ENCODE peak calls at places on chromosomes 3 and 15, in seven cellular contexts. N is body of pancreas, D is heart right ventricle, G is tibial nerve, J is lung, I is tibial artery, P is mammary epithelial cell. A is an unnamed sample.

GRCh38 chr3:188687389-188687788 is 484.4 kb upstream of the TPRG1 start:
- DNase-seq in N (no peak), P (peak; percentile 57), J (no peak), I (no peak), G (no peak), D (no peak), A (no peak)

GRCh38 chr3:72018339-72018984 is 233.5 kb upstream of the PROK2 start:
- DNase-seq in D (no peak), P (no peak), G (no peak), N (no peak), I (no peak), J (no peak), A (no peak)

GRCh38 chr3:145125307-145125706 is 1035.7 kb downstream of the PLOD2 start:
- DNase-seq in I (no peak), D (no peak), J (no peak), P (peak; percentile 6), G (no peak), N (no peak), A (no peak)

GRCh38 chr3:172190980-172191379 is 151.6 kb downstream of the FNDC3B start:
- DNase-seq in N (no peak), G (no peak), D (no peak), I (no peak), J (no peak), P (no peak), A (no peak)

GRCh38 chr3:114411292-114411691 is 117.5 kb downstream of the TIGIT start:
- DNase-seq in P (no peak), I (no peak), N (no peak), J (no peak), G (no peak), D (no peak), A (no peak)

GRCh38 chr15:44550734-44551133 is 13.8 kb downstream of the EIF3J start:
- DNase-seq in N (no peak), G (no peak), I (no peak), P (no peak), J (no peak), D (no peak), A (no peak)

GRCh38 chr3:13513051-13513912 is 33.2 kb downstream of the HDAC11 start:
- DNase-seq in P (no peak), G (no peak), D (no peak), I (peak; percentile 60), N (no peak), J (no peak), A (no peak)

GRCh38 chr3:52109556-52110380 is 44.5 kb downstream of the POC1A start:
- DNase-seq in G (no peak), N (no peak), P (no peak), D (no peak), I (no peak), J (no peak), A (no peak)

GRCh38 chr15:50180091-50180490 is 1.9 kb upstream of the SLC27A2 start:
- DNase-seq in G (no peak), P (no peak), J (no peak), N (no peak), I (no peak), D (no peak), A (no peak)

GRCh38 chr15:50182233-50183013 is 427 bp downstream of the SLC27A2 start:
- DNase-seq in I (no peak), N (peak; percentile 36), G (no peak), P (peak; percentile 47), J (no peak), D (no peak), A (peak; percentile 25)

GRCh38 chr15:50180578-50180977 is 1.4 kb upstream of the SLC27A2 start:
- DNase-seq in G (no peak), P (no peak), J (no peak), N (no peak), I (no peak), D (no peak), A (no peak)

GRCh38 chr15:50181983-50182232 is at the start of gene SLC27A2:
- DNase-seq in D (no peak), N (peak; percentile 76), I (no peak), P (no peak), G (no peak), J (no peak), A (peak; percentile 68)

DNA sequence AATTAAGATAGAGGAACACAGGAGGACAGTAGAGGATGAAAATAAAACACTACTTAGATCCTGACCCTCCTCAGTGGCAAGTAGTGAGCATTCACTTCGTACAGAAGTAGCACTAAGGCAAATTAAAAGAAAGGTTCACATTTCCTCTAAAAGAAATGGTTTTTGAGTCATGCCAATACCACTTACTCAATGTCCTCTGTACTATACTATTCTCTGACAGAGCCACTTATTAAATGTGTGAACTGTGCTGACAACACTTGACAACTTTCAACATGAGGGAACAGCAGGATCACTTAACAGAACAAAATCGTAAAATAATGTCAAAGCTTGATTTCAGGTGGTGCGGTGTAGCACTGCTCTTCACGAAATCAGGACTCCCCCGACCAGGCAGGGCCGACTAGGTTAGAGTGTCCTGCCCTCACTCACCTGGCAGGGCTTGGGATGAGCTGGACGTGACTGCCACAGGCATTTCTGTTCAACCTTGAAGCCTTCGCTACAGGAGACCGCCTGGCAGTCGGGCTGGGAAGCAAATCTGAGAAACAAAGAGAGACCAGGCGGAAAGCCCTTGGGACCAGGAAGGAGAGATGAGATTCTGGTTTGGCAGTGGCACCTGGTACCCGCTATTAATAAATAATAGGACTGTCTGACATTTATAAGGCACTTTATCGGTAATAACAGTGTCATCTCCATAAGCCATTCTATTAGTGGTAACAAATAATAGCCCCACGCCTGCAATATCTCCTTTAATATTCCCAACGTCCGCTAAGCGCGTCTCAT is 602 bp upstream of the SLC27A2 start:
- DNase-seq in N (peak; percentile 13), I (no peak), G (no peak), D (no peak), J (no peak), P (no peak), A (no peak)
- H3K27me3 ChIP-seq in N (no peaks in the 10 kb centered on the region), I (no peaks in the 10 kb centered on the region), G (no peaks in the 10 kb centered on the region), D (peaks cover 38% of the 10 kb centered on the region), J (no peaks in the 10 kb centered on the region), P (no peaks in the 10 kb centered on the region), A (peaks cover 3% of the 10 kb centered on the region)

DNA sequence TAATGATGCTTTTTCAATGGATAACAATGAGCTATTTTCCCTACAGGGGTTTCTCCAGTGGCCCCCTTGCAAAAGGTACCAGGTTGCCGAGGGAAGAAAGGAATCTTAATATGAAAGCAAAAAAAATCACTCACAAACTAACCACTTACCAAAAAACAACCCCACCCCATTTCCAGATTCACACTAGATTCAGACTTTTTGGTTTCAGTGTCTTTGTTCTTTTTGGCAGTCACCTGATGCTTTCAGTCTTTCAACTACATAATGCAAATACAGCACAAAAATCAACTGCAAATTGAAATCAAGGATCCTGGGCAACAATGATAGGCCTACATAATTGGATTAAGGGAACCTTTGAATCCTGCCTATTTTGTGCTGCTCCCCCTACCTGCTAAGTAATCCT is 71.1 kb upstream of the RAP2B start:
- DNase-seq in P (no peak), J (no peak), D (no peak), N (no peak), I (no peak), G (no peak), A (no peak)
- H3K4me1 ChIP-seq in P (peaks cover 7% of the 10 kb centered on the region), J (no peaks in the 10 kb centered on the region), D (no peaks in the 10 kb centered on the region), N (no peaks in the 10 kb centered on the region), I (no peaks in the 10 kb centered on the region), G (no peaks in the 10 kb centered on the region), A (no peaks in the 10 kb centered on the region)

GRCh38 chr15:52808996-52809395 is 18.9 kb upstream of the ONECUT1 start:
- DNase-seq in P (no peak), D (no peak), N (no peak), I (no peak), J (no peak), G (no peak), A (no peak)

GRCh38 chr15:52805351-52806283 is 15.5 kb upstream of the ONECUT1 start:
- DNase-seq in P (no peak), I (no peak), N (peak; percentile 61), G (no peak), D (no peak), J (no peak), A (no peak)

GRCh38 chr15:52806284-52806655 is 16.1 kb upstream of the ONECUT1 start:
- DNase-seq in G (no peak), D (no peak), J (no peak), N (no peak), P (no peak), I (no peak), A (no peak)

GRCh38 chr15:52810346-52810745 is 20.2 kb upstream of the ONECUT1 start:
- DNase-seq in J (no peak), N (peak; percentile 56), I (no peak), G (no peak), P (no peak), D (no peak), A (no peak)

DNA sequence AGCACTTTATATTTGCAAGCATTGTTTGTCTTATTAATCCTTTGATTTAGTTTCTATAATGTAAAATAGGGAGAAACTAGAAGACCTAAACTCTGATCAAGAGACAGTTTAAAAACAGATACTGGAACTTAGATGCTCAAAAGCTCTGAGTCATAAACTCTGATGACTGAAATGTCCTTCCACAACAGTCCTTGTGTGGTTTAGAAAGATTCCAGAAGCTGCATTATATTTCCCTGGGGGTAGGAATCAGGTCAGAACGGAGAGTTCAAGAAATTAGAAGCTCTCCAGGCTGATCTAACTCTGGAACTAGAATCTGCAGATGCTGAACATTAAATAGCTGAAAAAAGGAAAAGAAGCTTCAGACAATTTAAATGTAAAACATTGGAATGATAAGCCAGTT is 18.3 kb upstream of the ONECUT1 start:
- DNase-seq in D (no peak), N (no peak), J (no peak), I (no peak), G (no peak), P (no peak), A (no peak)
- H3K27me3 ChIP-seq in D (peaks cover 97% of the 10 kb centered on the region), N (no peaks in the 10 kb centered on the region), J (peaks cover 30% of the 10 kb centered on the region), I (peaks cover 11% of the 10 kb centered on the region), G (no peaks in the 10 kb centered on the region), P (peaks cover 29% of the 10 kb centered on the region), A (peaks cover 41% of the 10 kb centered on the region)

GRCh38 chr3:99248913-99249312 is 347.4 kb upstream of the DCBLD2 start:
- DNase-seq in G (no peak), P (no peak), J (no peak), I (no peak), N (no peak), D (no peak), A (no peak)

GRCh38 chr3:99249627-99250026 is 348.1 kb upstream of the DCBLD2 start:
- DNase-seq in D (no peak), P (no peak), J (no peak), I (no peak), N (no peak), G (no peak), A (no peak)

GRCh38 chr3:99242271-99242670 is 340.8 kb upstream of the DCBLD2 start:
- DNase-seq in J (no peak), D (no peak), G (no peak), P (peak; percentile 26), I (no peak), N (no peak), A (no peak)

GRCh38 chr3:99248130-99248529 is 346.6 kb upstream of the DCBLD2 start:
- DNase-seq in P (peak; percentile 17), G (no peak), I (no peak), J (no peak), D (no peak), N (no peak), A (no peak)

DNA sequence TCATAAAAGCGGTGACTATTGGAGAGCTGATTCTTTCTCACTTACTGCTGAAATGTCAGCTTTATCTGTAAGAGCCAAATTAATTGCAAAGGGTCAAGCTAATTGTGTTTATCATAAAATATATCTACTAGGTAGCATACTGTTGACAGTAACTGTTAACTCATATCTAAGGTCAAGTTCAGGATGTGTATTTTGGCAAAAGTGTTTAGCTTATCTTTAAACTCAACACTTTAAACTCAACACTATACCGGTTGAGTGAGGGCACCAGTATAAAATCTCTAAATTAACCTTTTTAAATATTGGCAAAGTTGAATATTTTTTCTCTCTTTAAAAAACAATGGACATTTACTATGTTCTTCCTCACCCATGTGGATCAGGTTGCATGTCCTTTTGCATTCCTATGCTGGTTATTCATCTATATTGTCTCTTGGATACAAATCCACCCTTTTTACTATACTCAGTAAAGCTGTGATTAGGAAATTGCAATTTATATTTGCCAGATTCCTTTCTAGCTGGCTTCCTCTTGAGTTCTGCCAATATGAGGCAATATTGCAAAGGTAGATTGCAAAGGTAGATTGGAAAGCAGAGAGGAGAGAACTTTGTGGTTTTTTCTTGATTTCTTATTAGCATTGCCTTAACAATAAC is 344.6 kb upstream of the DCBLD2 start:
- DNase-seq in I (no peak), J (no peak), D (no peak), G (no peak), P (peak; percentile 76), N (no peak), A (no peak)
- H3K4me1 ChIP-seq in I (peaks cover 62% of the 10 kb centered on the region), J (no peaks in the 10 kb centered on the region), D (no peaks in the 10 kb centered on the region), G (no peaks in the 10 kb centered on the region), P (peaks cover 32% of the 10 kb centered on the region), N (no peaks in the 10 kb centered on the region), A (no peaks in the 10 kb centered on the region)

A was measured in colonic mucosa.